ENCODE peak calls at places on chromosomes 12 and 14, in six cellular contexts. H is effector CD4-positive, alpha-beta T cell; Q is OCI-LY7; A is stimulated activated CD8-positive, alpha-beta memory T cell treated with anti-CD3 and anti-CD28 coated beads, Interleukin-7, amount 100 ng/mL, for 1 hour; K is hypothalamus; U is kidney. L is an unnamed sample.

GRCh38 chr12:121036810-121037326 is 2.2 kb downstream of the OASL start:
- DNase-seq in H (no peak), Q (no peak), A (no peak), K (no peak), U (no peak), L (no peak)

GRCh38 chr12:30746190-30746589 is 8.6 kb downstream of the CAPRIN2 start:
- DNase-seq in H (no peak), Q (no peak), A (no peak), K (no peak), U (no peak), L (peak)

GRCh38 chr12:111842556-111843396 is 748 bp downstream of the MAPKAPK5 start:
- DNase-seq in H (peak), Q (no peak), A (peak), K (no peak), U (no peak), L (peak)

GRCh38 chr12:69897744-69898143 is 72.7 kb downstream of the MYRFL start:
- DNase-seq in H (no peak), Q (no peak), A (no peak), K (no peak), U (no peak), L (no peak)

GRCh38 chr12:42704340-42704739 is 114.8 kb upstream of the PRICKLE1 start:
- DNase-seq in H (no peak), Q (no peak), A (no peak), K (no peak), U (no peak), L (no peak)

GRCh38 chr14:91277546-91278382 is 33.3 kb upstream of the GPR68 start:
- DNase-seq in H (no peak), Q (no peak), A (no peak), K (no peak), U (peak), L (no peak)

GRCh38 chr12:105876426-105876927 is 262.3 kb downstream of the NUAK1 start:
- DNase-seq in H (no peak), Q (no peak), A (no peak), K (no peak), U (no peak), L (no peak)

GRCh38 chr12:11749943-11750690 is 100.6 kb downstream of the ETV6 start:
- DNase-seq in H (no peak), Q (peak), A (no peak), K (no peak), U (no peak), L (no peak)

GRCh38 chr14:33617154-33617553 is 333.7 kb downstream of the EGLN3 start:
- DNase-seq in H (no peak), Q (no peak), A (no peak), K (no peak), U (no peak), L (no peak)

GRCh38 chr14:92135269-92135668 is 13.5 kb downstream of the CPSF2 start:
- DNase-seq in H (no peak), Q (peak), A (no peak), K (no peak), U (no peak), L (peak)

GRCh38 chr12:50638482-50638880 is 125.4 kb upstream of the ATF1 start:
- DNase-seq in H (no peak), Q (no peak), A (no peak), K (no peak), U (no peak), L (no peak)

GRCh38 chr14:105422695-105423487 is 3.3 kb downstream of the MTA1 start:
- DNase-seq in H (no peak), Q (no peak), A (no peak), K (no peak), U (no peak), L (no peak)

GRCh38 chr14:56953884-56954283 is 143.6 kb upstream of the OTX2 start:
- DNase-seq in H (no peak), Q (no peak), A (no peak), K (no peak), U (no peak), L (no peak)

GRCh38 chr12:24795699-24796385 is 153.1 kb downstream of the BCAT1 start:
- DNase-seq in H (no peak), Q (no peak), A (no peak), K (no peak), U (no peak), L (no peak)

GRCh38 chr12:97751704-97752103 is 289.1 kb downstream of the RMST start:
- DNase-seq in H (no peak), Q (no peak), A (no peak), K (no peak), U (no peak), L (no peak)

GRCh38 chr12:64946132-64946829 is 121.8 kb downstream of the TBC1D30 start:
- DNase-seq in H (no peak), Q (no peak), A (no peak), K (peak), U (no peak), L (no peak)

GRCh38 chr12:1644523-1645438 is 15.8 kb downstream of the WNT5B start:
- DNase-seq in H (no peak), Q (no peak), A (no peak), K (peak), U (peak), L (no peak)

GRCh38 chr14:58560208-58560607 is 77.6 kb upstream of the DACT1 start:
- DNase-seq in H (no peak), Q (no peak), A (no peak), K (no peak), U (no peak), L (no peak)

GRCh38 chr14:28407931-28408330 is 358.7 kb upstream of the FOXG1 start:
- DNase-seq in H (no peak), Q (no peak), A (no peak), K (no peak), U (no peak), L (no peak)

GRCh38 chr12:103851127-103851526 is 10.1 kb upstream of the NT5DC3 start:
- DNase-seq in H (no peak), Q (no peak), A (no peak), K (no peak), U (no peak), L (no peak)

GRCh38 chr14:53842938-53843337 is 113.7 kb downstream of the BMP4 start:
- DNase-seq in H (no peak), Q (no peak), A (no peak), K (no peak), U (no peak), L (peak)

GRCh38 chr12:63045020-63045860 is 105.8 kb downstream of the AVPR1A start:
- DNase-seq in H (no peak), Q (no peak), A (no peak), K (no peak), U (peak), L (no peak)

L was measured in HepG2.